ENCODE peak calls at places on chromosome 20, in ten cellular contexts. One of them, this sample, is unnamed.

GRCh38 chr20:19348582-19348981 is 136.1 kb downstream of the SLC24A3 start:
- DNase-seq in spleen: no peak
- DNase-seq in breast epithelium: no peak
- DNase-seq in stomach: no peak
- DNase-seq in sigmoid colon: no peak
- DNase-seq in transverse colon: no peak
- DNase-seq in HepG2: no peak
- DNase-seq in esophagus muscularis mucosa: no peak
- DNase-seq in prostate gland: no peak
- DNase-seq in H1: no peak
- DNase-seq in this sample: no peak

GRCh38 chr20:57619053-57619831 is 984 bp downstream of the ZBP1 start:
- DNase-seq in spleen: peak; percentile 96
- DNase-seq in breast epithelium: no peak
- DNase-seq in stomach: peak; percentile 60
- DNase-seq in sigmoid colon: no peak
- DNase-seq in transverse colon: peak; percentile 75
- DNase-seq in HepG2: no peak
- DNase-seq in esophagus muscularis mucosa: no peak
- DNase-seq in prostate gland: no peak
- DNase-seq in H1: peak; percentile 26
- DNase-seq in this sample: peak; percentile 77

GRCh38 chr20:59812286-59813125 is 120.9 kb downstream of the SYCP2 start:
- DNase-seq in spleen: peak; percentile 35
- DNase-seq in breast epithelium: no peak
- DNase-seq in stomach: peak; percentile 23
- DNase-seq in sigmoid colon: no peak
- DNase-seq in transverse colon: no peak
- DNase-seq in HepG2: no peak
- DNase-seq in esophagus muscularis mucosa: peak; percentile 81
- DNase-seq in prostate gland: no peak
- DNase-seq in H1: peak; percentile 39
- DNase-seq in this sample: no peak

GRCh38 chr20:51497542-51498467 is 44.7 kb downstream of the NFATC2 start:
- DNase-seq in spleen: peak; percentile 80
- DNase-seq in breast epithelium: peak; percentile 47
- DNase-seq in stomach: no peak
- DNase-seq in sigmoid colon: no peak
- DNase-seq in transverse colon: no peak
- DNase-seq in HepG2: no peak
- DNase-seq in esophagus muscularis mucosa: no peak
- DNase-seq in prostate gland: no peak
- DNase-seq in H1: no peak
- DNase-seq in this sample: peak; percentile 74

GRCh38 chr20:50346372-50347347 is 156.0 kb downstream of the CEBPB start:
- DNase-seq in spleen: peak; percentile 88
- DNase-seq in breast epithelium: peak; percentile 93
- DNase-seq in stomach: peak; percentile 84
- DNase-seq in sigmoid colon: peak; percentile 97
- DNase-seq in transverse colon: peak; percentile 83
- DNase-seq in HepG2: no peak
- DNase-seq in esophagus muscularis mucosa: peak; percentile 97
- DNase-seq in prostate gland: peak; percentile 84
- DNase-seq in H1: no peak
- DNase-seq in this sample: peak; percentile 94

GRCh38 chr20:63598479-63599395 is 24.7 kb upstream of the HELZ2 start:
- DNase-seq in spleen: no peak
- DNase-seq in breast epithelium: no peak
- DNase-seq in stomach: no peak
- DNase-seq in sigmoid colon: no peak
- DNase-seq in transverse colon: no peak
- DNase-seq in HepG2: no peak
- DNase-seq in esophagus muscularis mucosa: no peak
- DNase-seq in prostate gland: no peak
- DNase-seq in H1: no peak
- DNase-seq in this sample: no peak

GRCh38 chr20:63736893-63737689 is 627 bp downstream of the LIME1 start:
- DNase-seq in spleen: peak; percentile 89
- DNase-seq in breast epithelium: no peak
- DNase-seq in stomach: no peak
- DNase-seq in sigmoid colon: peak; percentile 71
- DNase-seq in transverse colon: peak; percentile 54
- DNase-seq in HepG2: no peak
- DNase-seq in esophagus muscularis mucosa: no peak
- DNase-seq in prostate gland: no peak
- DNase-seq in H1: peak; percentile 70
- DNase-seq in this sample: no peak

GRCh38 chr20:57807418-57808265 is 97.8 kb upstream of the PMEPA1 start:
- DNase-seq in spleen: peak; percentile 42
- DNase-seq in breast epithelium: no peak
- DNase-seq in stomach: no peak
- DNase-seq in sigmoid colon: no peak
- DNase-seq in transverse colon: no peak
- DNase-seq in HepG2: no peak
- DNase-seq in esophagus muscularis mucosa: no peak
- DNase-seq in prostate gland: no peak
- DNase-seq in H1: no peak
- DNase-seq in this sample: no peak

GRCh38 chr20:15045246-15045645 is 707.8 kb upstream of the FLRT3 start:
- DNase-seq in spleen: no peak
- DNase-seq in breast epithelium: peak; percentile 88
- DNase-seq in stomach: no peak
- DNase-seq in sigmoid colon: peak; percentile 78
- DNase-seq in transverse colon: no peak
- DNase-seq in HepG2: no peak
- DNase-seq in esophagus muscularis mucosa: no peak
- DNase-seq in prostate gland: peak; percentile 66
- DNase-seq in H1: no peak
- DNase-seq in this sample: no peak

GRCh38 chr20:46316984-46317684 is 8.8 kb upstream of the CDH22 start:
- DNase-seq in spleen: no peak
- DNase-seq in breast epithelium: no peak
- DNase-seq in stomach: no peak
- DNase-seq in sigmoid colon: no peak
- DNase-seq in transverse colon: no peak
- DNase-seq in HepG2: no peak
- DNase-seq in esophagus muscularis mucosa: no peak
- DNase-seq in prostate gland: no peak
- DNase-seq in H1: no peak
- DNase-seq in this sample: no peak

GRCh38 chr20:57330998-57331397 is 1.4 kb downstream of the SPO11 start:
- DNase-seq in spleen: no peak
- DNase-seq in breast epithelium: no peak
- DNase-seq in stomach: no peak
- DNase-seq in sigmoid colon: no peak
- DNase-seq in transverse colon: no peak
- DNase-seq in HepG2: no peak
- DNase-seq in esophagus muscularis mucosa: no peak
- DNase-seq in prostate gland: no peak
- DNase-seq in H1: no peak
- DNase-seq in this sample: no peak

GRCh38 chr20:1895674-1896496 is 678 bp downstream of the SIRPA start:
- DNase-seq in spleen: no peak
- DNase-seq in breast epithelium: peak; percentile 57
- DNase-seq in stomach: no peak
- DNase-seq in sigmoid colon: peak; percentile 82
- DNase-seq in transverse colon: no peak
- DNase-seq in HepG2: no peak
- DNase-seq in esophagus muscularis mucosa: no peak
- DNase-seq in prostate gland: no peak
- DNase-seq in H1: peak; percentile 60
- DNase-seq in this sample: no peak

GRCh38 chr20:13333793-13334192 is 112.7 kb downstream of the ISM1 start:
- DNase-seq in spleen: no peak
- DNase-seq in breast epithelium: no peak
- DNase-seq in stomach: no peak
- DNase-seq in sigmoid colon: no peak
- DNase-seq in transverse colon: peak; percentile 24
- DNase-seq in HepG2: no peak
- DNase-seq in esophagus muscularis mucosa: no peak
- DNase-seq in prostate gland: no peak
- DNase-seq in H1: no peak
- DNase-seq in this sample: no peak

GRCh38 chr20:38307371-38308046 is 3.6 kb downstream of the BPI start:
- DNase-seq in spleen: no peak
- DNase-seq in breast epithelium: no peak
- DNase-seq in stomach: no peak
- DNase-seq in sigmoid colon: no peak
- DNase-seq in transverse colon: no peak
- DNase-seq in HepG2: no peak
- DNase-seq in esophagus muscularis mucosa: no peak
- DNase-seq in prostate gland: no peak
- DNase-seq in H1: no peak
- DNase-seq in this sample: no peak

GRCh38 chr20:56750430-56750829 is 121.3 kb downstream of the TFAP2C start:
- DNase-seq in spleen: no peak
- DNase-seq in breast epithelium: peak; percentile 34
- DNase-seq in stomach: no peak
- DNase-seq in sigmoid colon: no peak
- DNase-seq in transverse colon: no peak
- DNase-seq in HepG2: no peak
- DNase-seq in esophagus muscularis mucosa: no peak
- DNase-seq in prostate gland: no peak
- DNase-seq in H1: peak; percentile 77
- DNase-seq in this sample: no peak

DNA sequence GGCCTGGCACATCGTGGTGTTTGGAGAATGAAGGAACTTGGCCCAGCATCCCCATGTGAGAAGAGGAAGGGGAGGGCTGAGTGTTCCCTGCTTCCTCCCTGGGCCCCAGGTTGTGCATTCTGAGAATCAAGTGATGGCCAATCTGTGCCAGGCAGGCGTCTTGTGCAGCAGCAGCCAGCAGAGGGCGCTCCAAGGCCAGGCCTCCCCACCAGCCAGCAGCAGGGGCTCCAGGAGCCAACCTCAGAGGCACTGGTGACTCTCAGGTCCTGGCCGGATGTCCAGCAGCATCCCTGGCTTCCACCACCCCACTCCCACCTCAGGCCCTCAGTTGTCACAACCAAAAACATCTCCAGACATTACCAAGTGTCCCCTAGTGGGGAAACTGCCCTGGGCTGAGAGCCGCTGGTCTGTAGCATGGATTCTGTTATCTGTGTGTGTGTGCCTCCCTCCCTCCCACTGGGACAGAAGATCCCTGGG is 192.0 kb downstream of the PREX1 start:
- DNase-seq in spleen: peak; percentile 85
- DNase-seq in breast epithelium: no peak
- DNase-seq in stomach: no peak
- DNase-seq in sigmoid colon: no peak
- DNase-seq in transverse colon: no peak
- DNase-seq in HepG2: peak; percentile 29
- DNase-seq in esophagus muscularis mucosa: no peak
- DNase-seq in prostate gland: no peak
- DNase-seq in H1: peak; percentile 84
- DNase-seq in this sample: no peak
- TF ChIP-seq POLR2AphosphoS5 in spleen: peak; percentile 72
- TF ChIP-seq POLR2AphosphoS5 in breast epithelium: no peak
- TF ChIP-seq POLR2AphosphoS5 in stomach: no peak
- TF ChIP-seq POLR2AphosphoS5 in sigmoid colon: no peak
- TF ChIP-seq POLR2AphosphoS5 in transverse colon: no peak
- TF ChIP-seq POLR2AphosphoS5 in HepG2: no peak
- TF ChIP-seq POLR2AphosphoS5 in esophagus muscularis mucosa: no peak
- TF ChIP-seq POLR2AphosphoS5 in prostate gland: no peak
- TF ChIP-seq POLR2AphosphoS5 in H1: no peak
- TF ChIP-seq POLR2AphosphoS5 in this sample: no peak

GRCh38 chr20:34872604-34873224 is at the start of gene GGT7:
- DNase-seq in spleen: peak; percentile 96
- DNase-seq in breast epithelium: peak; percentile 64
- DNase-seq in stomach: peak; percentile 89
- DNase-seq in sigmoid colon: peak; percentile 91
- DNase-seq in transverse colon: peak; percentile 90
- DNase-seq in HepG2: peak; percentile 81
- DNase-seq in esophagus muscularis mucosa: peak; percentile 93
- DNase-seq in prostate gland: peak; percentile 80
- DNase-seq in H1: peak; percentile 92
- DNase-seq in this sample: peak; percentile 83
- TF ChIP-seq POLR2A in spleen: no peak
- TF ChIP-seq POLR2A in breast epithelium: no peak
- TF ChIP-seq POLR2A in stomach: no peak
- TF ChIP-seq POLR2A in sigmoid colon: peak; percentile 17
- TF ChIP-seq POLR2A in transverse colon: peak; percentile 36
- TF ChIP-seq POLR2A in HepG2: peak; percentile 89
- TF ChIP-seq POLR2A in esophagus muscularis mucosa: peak; percentile 50
- TF ChIP-seq POLR2A in prostate gland: peak; percentile 50
- TF ChIP-seq POLR2A in H1: peak; percentile 46
- TF ChIP-seq POLR2A in this sample: no peak

DNA sequence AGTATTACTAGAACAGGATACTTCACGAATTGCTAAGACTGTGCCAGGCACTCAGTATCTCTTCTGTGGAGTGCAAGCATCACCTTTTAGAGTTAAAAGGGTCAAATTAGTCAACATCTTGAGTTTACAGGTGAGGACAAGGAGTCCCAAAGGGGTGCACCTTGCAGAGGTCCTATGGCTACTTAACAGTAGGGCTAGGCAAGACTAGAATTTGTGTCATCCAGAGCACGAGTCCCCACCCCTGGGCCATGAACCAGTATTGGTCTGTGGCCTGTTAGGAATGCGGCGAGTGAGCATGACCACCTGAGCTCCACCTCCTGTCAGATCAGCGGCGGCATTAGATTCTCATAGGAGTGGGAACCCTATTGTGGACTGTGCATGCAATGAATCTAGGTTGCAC is 10.5 kb upstream of the DSTN start:
- DNase-seq in spleen: no peak
- DNase-seq in breast epithelium: no peak
- DNase-seq in stomach: no peak
- DNase-seq in sigmoid colon: no peak
- DNase-seq in transverse colon: no peak
- DNase-seq in HepG2: no peak
- DNase-seq in esophagus muscularis mucosa: no peak
- DNase-seq in prostate gland: no peak
- DNase-seq in H1: peak; percentile 39
- DNase-seq in this sample: no peak
- H3K4me1 ChIP-seq in spleen: peaks cover 7% of the 10 kb centered on the region
- H3K4me1 ChIP-seq in breast epithelium: peaks cover 9% of the 10 kb centered on the region
- H3K4me1 ChIP-seq in stomach: peaks cover 21% of the 10 kb centered on the region
- H3K4me1 ChIP-seq in sigmoid colon: peaks cover 69% of the 10 kb centered on the region
- H3K4me1 ChIP-seq in transverse colon: peaks cover 13% of the 10 kb centered on the region
- H3K4me1 ChIP-seq in HepG2: peaks cover 47% of the 10 kb centered on the region
- H3K4me1 ChIP-seq in esophagus muscularis mucosa: peaks cover 43% of the 10 kb centered on the region
- H3K4me1 ChIP-seq in prostate gland: peaks cover 14% of the 10 kb centered on the region
- H3K4me1 ChIP-seq in H1: peaks cover 9% of the 10 kb centered on the region
- H3K4me1 ChIP-seq in this sample: peaks cover 35% of the 10 kb centered on the region

DNA sequence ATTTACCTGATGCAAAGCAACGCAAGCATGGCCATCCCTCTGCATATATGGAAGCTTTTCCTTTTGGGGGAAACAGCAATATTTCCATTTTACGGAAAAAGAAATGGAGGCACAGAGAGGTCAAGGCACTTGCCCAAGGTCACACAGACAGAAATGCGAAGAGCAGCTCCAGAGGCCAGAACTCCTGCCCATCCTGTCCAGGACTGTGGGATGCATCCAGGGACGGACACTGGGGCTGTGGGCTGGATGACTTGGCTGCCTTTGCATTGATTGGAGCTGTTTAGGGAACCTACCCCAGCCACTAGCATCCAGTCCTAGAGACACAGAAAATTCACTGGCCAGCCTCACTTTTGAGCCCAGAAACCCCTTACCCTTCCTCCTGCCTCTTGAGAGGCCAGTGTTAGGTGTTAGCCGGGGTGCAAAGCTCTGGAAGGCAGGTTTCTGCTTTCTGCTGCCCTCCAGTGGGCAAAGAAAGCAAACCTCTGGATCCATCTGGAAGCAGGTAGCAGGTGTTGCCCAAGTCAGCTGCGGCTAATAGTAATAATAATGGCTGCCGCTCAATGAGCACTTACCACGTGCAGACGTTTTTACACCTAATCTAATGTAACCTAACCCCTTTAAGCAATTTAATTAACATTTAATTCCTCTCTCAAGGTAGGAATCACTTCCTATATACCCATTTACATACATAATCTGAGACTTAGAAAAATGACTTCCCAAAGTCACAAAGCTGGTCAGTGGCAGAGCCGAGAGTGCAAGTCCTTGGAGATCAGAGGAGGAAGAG is 31.7 kb upstream of the CCN5 start:
- DNase-seq in spleen: no peak
- DNase-seq in breast epithelium: no peak
- DNase-seq in stomach: peak; percentile 71
- DNase-seq in sigmoid colon: no peak
- DNase-seq in transverse colon: peak; percentile 56
- DNase-seq in HepG2: peak; percentile 63
- DNase-seq in esophagus muscularis mucosa: no peak
- DNase-seq in prostate gland: peak; percentile 47
- DNase-seq in H1: peak; percentile 83
- DNase-seq in this sample: no peak
- TF ChIP-seq POLR2AphosphoS5 in spleen: no peak
- TF ChIP-seq POLR2AphosphoS5 in breast epithelium: no peak
- TF ChIP-seq POLR2AphosphoS5 in stomach: no peak
- TF ChIP-seq POLR2AphosphoS5 in sigmoid colon: no peak
- TF ChIP-seq POLR2AphosphoS5 in transverse colon: no peak
- TF ChIP-seq POLR2AphosphoS5 in HepG2: no peak
- TF ChIP-seq POLR2AphosphoS5 in esophagus muscularis mucosa: no peak
- TF ChIP-seq POLR2AphosphoS5 in prostate gland: no peak
- TF ChIP-seq POLR2AphosphoS5 in H1: no peak
- TF ChIP-seq POLR2AphosphoS5 in this sample: no peak

This sample was measured in suprapubic skin.